ENCODE peak calls at places on chromosomes 7 and 10, in four cellular contexts. F is keratinocyte, S is GM23338, E is H9. H is an unnamed sample.

GRCh38 chr10:92789067-92789466 is 59.3 kb upstream of the EXOC6 start:
- DNase-seq in S (no peak), F (no peak), E (no peak), H (no peak)

GRCh38 chr7:141460781-141461715 is 90.2 kb upstream of the AGK start:
- DNase-seq in S (no peak), E (no peak), F (no peak), H (no peak)

GRCh38 chr7:112263519-112263918 is 57.0 kb downstream of the ZNF277 start:
- DNase-seq in S (no peak), E (no peak), F (no peak), H (no peak)

GRCh38 chr10:4396401-4397283 is 429.4 kb upstream of the AKR1E2 start:
- DNase-seq in S (no peak), F (no peak), E (no peak), H (no peak)

GRCh38 chr7:137932881-137933269 is 69.0 kb downstream of the CREB3L2 start:
- DNase-seq in S (no peak), E (no peak), F (no peak), H (no peak)

GRCh38 chr7:52100-52499 is 140.3 kb upstream of the FAM20C start:
- DNase-seq in E (no peak), S (no peak), F (no peak), H (no peak)

GRCh38 chr7:144407266-144407931 is 3.9 kb upstream of the NOBOX start:
- DNase-seq in S (peak; percentile 38), E (no peak), F (peak; percentile 53), H (peak; percentile 79)

GRCh38 chr10:118734477-118734876 is 20.3 kb downstream of the CACUL1 start:
- DNase-seq in S (no peak), E (no peak), F (no peak), H (no peak)

GRCh38 chr10:117964528-117964927 is 82.2 kb downstream of the RAB11FIP2 start:
- DNase-seq in E (no peak), F (no peak), S (no peak), H (no peak)

GRCh38 chr10:21297525-21298383 is 227.7 kb downstream of the SKIDA1 start:
- DNase-seq in F (no peak), S (no peak), E (no peak), H (no peak)

GRCh38 chr7:141045842-141046630 is 27.8 kb upstream of the TMEM178B start:
- DNase-seq in F (no peak), E (no peak), S (no peak), H (no peak)

GRCh38 chr10:46550076-46550790 is 6.2 kb downstream of the GPRIN2 start:
- DNase-seq in F (no peak), S (no peak), E (peak; percentile 34), H (no peak)

GRCh38 chr7:30963842-30964241 is at the start of gene GHRHR:
- DNase-seq in F (no peak), S (no peak), E (no peak), H (no peak)

GRCh38 chr10:132433671-132434340 is 36.8 kb downstream of the PWWP2B start:
- DNase-seq in E (no peak), F (no peak), S (no peak), H (no peak)

GRCh38 chr10:24873281-24873683 is 79.1 kb downstream of the PRTFDC1 start:
- DNase-seq in F (no peak), E (no peak), S (no peak), H (peak; percentile 47)

GRCh38 chr7:36620166-36620708 is 104.1 kb downstream of the AOAH start:
- DNase-seq in S (no peak), E (no peak), F (no peak), H (no peak)

GRCh38 chr10:18616337-18616736 is 35.0 kb downstream of the NSUN6 start:
- DNase-seq in F (no peak), E (no peak), S (no peak), H (no peak)

GRCh38 chr10:50937230-50937907 is 51.9 kb upstream of the A1CF start:
- DNase-seq in F (no peak), E (no peak), S (peak; percentile 71), H (no peak)

GRCh38 chr7:73740771-73741170 is 2.2 kb upstream of the ABHD11 start:
- DNase-seq in F (no peak), S (peak; percentile 72), E (peak; percentile 71), H (peak; percentile 78)

GRCh38 chr10:79185067-79185774 is 116.5 kb downstream of the ZMIZ1 start:
- DNase-seq in F (no peak), E (no peak), S (peak; percentile 72), H (no peak)

GRCh38 chr10:117740696-117741222 is 198.2 kb downstream of the EMX2 start:
- DNase-seq in S (peak; percentile 8), F (no peak), E (no peak), H (no peak)

GRCh38 chr10:100370561-100370975 is 23.5 kb downstream of the SCD start:
- DNase-seq in S (no peak), E (no peak), F (no peak), H (peak; percentile 82)

GRCh38 chr10:72321248-72322029 is 33.3 kb downstream of the DNAJB12 start:
- DNase-seq in S (peak; percentile 11), F (no peak), E (no peak), H (no peak)

GRCh38 chr7:123210986-123211385 is 11.2 kb upstream of the SLC13A1 start:
- DNase-seq in E (no peak), S (no peak), F (no peak), H (no peak)

GRCh38 chr10:104291439-104291951 is 22.5 kb downstream of the GSTO2 start:
- DNase-seq in E (peak; percentile 92), S (peak; percentile 95), F (no peak), H (peak; percentile 71)
- H3K27ac ChIP-seq in E (no peak overlapping the region), S (no peak overlapping the region), F (no peak overlapping the region), H (no peak overlapping the region)

GRCh38 chr7:151869457-151869856 is 7.5 kb downstream of the PRKAG2 start:
- DNase-seq in E (no peak), F (no peak), S (no peak), H (no peak)

GRCh38 chr7:151869968-151870918 is 6.7 kb downstream of the PRKAG2 start:
- DNase-seq in E (no peak), F (no peak), S (no peak), H (no peak)

GRCh38 chr7:151871904-151872303 is 5.0 kb downstream of the PRKAG2 start:
- DNase-seq in F (no peak), S (no peak), E (no peak), H (no peak)

GRCh38 chr7:151872531-151873401 is 4.1 kb downstream of the PRKAG2 start:
- DNase-seq in S (no peak), F (no peak), E (no peak), H (no peak)

DNA sequence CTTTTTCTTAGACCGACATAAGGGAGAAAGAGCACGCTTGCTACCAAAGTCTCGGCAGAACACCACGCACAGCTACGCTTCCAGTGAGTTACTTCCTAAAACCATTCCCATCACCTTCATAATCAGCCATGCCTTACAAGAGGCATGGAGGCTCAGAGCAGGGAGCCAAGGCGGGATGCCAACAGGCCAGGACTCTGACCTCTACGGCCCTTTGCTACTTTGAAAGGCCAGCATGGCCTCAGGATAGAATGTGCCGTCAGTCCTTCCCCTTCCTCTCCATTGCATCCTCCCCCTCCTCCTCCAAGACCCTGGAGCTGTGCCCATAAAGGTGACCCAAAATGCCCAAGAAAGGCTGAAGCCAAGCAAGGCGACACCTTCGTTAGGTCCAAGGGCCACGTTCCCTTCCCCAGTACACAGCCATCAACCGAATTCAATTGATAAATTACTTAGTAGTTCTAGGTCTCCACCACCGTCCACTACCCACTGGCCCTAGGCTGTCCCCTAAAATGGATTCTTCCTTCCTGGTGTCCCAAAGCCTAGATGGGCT is 5.7 kb downstream of the PRKAG2 start:
- DNase-seq in S (no peak), F (no peak), E (no peak), H (no peak)
- H2AFZ ChIP-seq in S (no peak overlapping the region), F (no peak overlapping the region), E (no peak overlapping the region), H (no peak overlapping the region)

GRCh38 chr7:117212969-117213877 is 109.6 kb downstream of the WNT2 start:
- DNase-seq in E (peak; percentile 68), S (peak; percentile 87), F (peak; percentile 15), H (no peak)

GRCh38 chr7:117208257-117208656 is 114.6 kb downstream of the WNT2 start:
- DNase-seq in E (no peak), F (no peak), S (no peak), H (no peak)

GRCh38 chr7:117211614-117212013 is 111.2 kb downstream of the WNT2 start:
- DNase-seq in S (no peak), F (no peak), E (no peak), H (no peak)

GRCh38 chr7:117210908-117211307 is 112.0 kb downstream of the WNT2 start:
- DNase-seq in F (no peak), E (no peak), S (no peak), H (no peak)

GRCh38 chr7:117210366-117210765 is 112.5 kb downstream of the WNT2 start:
- DNase-seq in S (no peak), F (no peak), E (no peak), H (no peak)
- H3K27ac ChIP-seq in S (no peak overlapping the region), F (no peak overlapping the region), E (no peak overlapping the region), H (no peak overlapping the region)

GRCh38 chr10:62636825-62637248 is 167.7 kb upstream of the ADO start:
- DNase-seq in F (no peak), E (no peak), S (peak; percentile 14), H (no peak)
- H2AFZ ChIP-seq in F (no peak overlapping the region), E (no peak overlapping the region), S (no peak overlapping the region), H (no peak overlapping the region)

H was measured in PC-9.